ENCODE peak calls at places on chromosomes 12 and 14, in four cellular contexts. One of them, this sample, is unnamed.

GRCh38 chr12:48694038-48694437 is 12.0 kb upstream of the KANSL2 start:
- DNase-seq in breast epithelium: no peak
- DNase-seq in retinal pigment epithelial cell: no peak
- DNase-seq in thoracic aorta: no peak
- DNase-seq in this sample: no peak

GRCh38 chr12:7351177-7351576 is 47.3 kb downstream of the ACSM4 start:
- DNase-seq in breast epithelium: no peak
- DNase-seq in thoracic aorta: no peak
- DNase-seq in retinal pigment epithelial cell: no peak
- DNase-seq in this sample: no peak

GRCh38 chr14:34722723-34723545 is 8.5 kb upstream of the CFL2 start:
- DNase-seq in thoracic aorta: no peak
- DNase-seq in breast epithelium: no peak
- DNase-seq in retinal pigment epithelial cell: no peak
- DNase-seq in this sample: no peak

GRCh38 chr14:75123991-75124390 is 2.9 kb downstream of the NEK9 start:
- DNase-seq in breast epithelium: no peak
- DNase-seq in thoracic aorta: no peak
- DNase-seq in retinal pigment epithelial cell: peak
- DNase-seq in this sample: peak

GRCh38 chr14:59395672-59396071 is 69.5 kb downstream of the GPR135 start:
- DNase-seq in retinal pigment epithelial cell: no peak
- DNase-seq in thoracic aorta: no peak
- DNase-seq in breast epithelium: no peak
- DNase-seq in this sample: no peak

GRCh38 chr12:9365296-9365695 is 157.1 kb upstream of the PZP start:
- DNase-seq in thoracic aorta: no peak
- DNase-seq in breast epithelium: no peak
- DNase-seq in retinal pigment epithelial cell: no peak
- DNase-seq in this sample: peak

GRCh38 chr12:109937371-109937770 is 37.3 kb downstream of the TCHP start:
- DNase-seq in retinal pigment epithelial cell: no peak
- DNase-seq in breast epithelium: no peak
- DNase-seq in thoracic aorta: no peak
- DNase-seq in this sample: no peak

GRCh38 chr12:116958402-116959197 is 47.9 kb downstream of the FBXW8 start:
- DNase-seq in retinal pigment epithelial cell: no peak
- DNase-seq in breast epithelium: no peak
- DNase-seq in thoracic aorta: no peak
- DNase-seq in this sample: no peak

GRCh38 chr12:53221203-53222076 is 10.6 kb downstream of the RARG start:
- DNase-seq in thoracic aorta: no peak
- DNase-seq in retinal pigment epithelial cell: no peak
- DNase-seq in breast epithelium: peak
- DNase-seq in this sample: no peak

GRCh38 chr14:104086661-104087461 is 1.4 kb downstream of the ASPG start:
- DNase-seq in breast epithelium: no peak
- DNase-seq in thoracic aorta: no peak
- DNase-seq in retinal pigment epithelial cell: no peak
- DNase-seq in this sample: no peak

GRCh38 chr12:54143233-54143986 is 45.4 kb downstream of the SMUG1 start:
- DNase-seq in thoracic aorta: no peak
- DNase-seq in retinal pigment epithelial cell: no peak
- DNase-seq in breast epithelium: no peak
- DNase-seq in this sample: no peak

GRCh38 chr14:95675486-95675885 is 10.7 kb upstream of the TCL1B start:
- DNase-seq in retinal pigment epithelial cell: no peak
- DNase-seq in breast epithelium: no peak
- DNase-seq in thoracic aorta: no peak
- DNase-seq in this sample: no peak

GRCh38 chr14:98288825-98289224 is 983.2 kb downstream of the BCL11B start:
- DNase-seq in thoracic aorta: no peak
- DNase-seq in breast epithelium: no peak
- DNase-seq in retinal pigment epithelial cell: no peak
- DNase-seq in this sample: no peak

GRCh38 chr12:57011438-57012424 is 4.6 kb downstream of the TAC3 start:
- DNase-seq in retinal pigment epithelial cell: no peak
- DNase-seq in thoracic aorta: no peak
- DNase-seq in breast epithelium: no peak
- DNase-seq in this sample: no peak

GRCh38 chr12:11965258-11965910 is 105.4 kb upstream of the BCL2L14 start:
- DNase-seq in retinal pigment epithelial cell: no peak
- DNase-seq in breast epithelium: no peak
- DNase-seq in thoracic aorta: no peak
- DNase-seq in this sample: no peak

GRCh38 chr12:109763201-109763841 is 49.7 kb downstream of the FAM222A start:
- DNase-seq in thoracic aorta: no peak
- DNase-seq in retinal pigment epithelial cell: peak
- DNase-seq in breast epithelium: peak
- DNase-seq in this sample: no peak

GRCh38 chr12:82896979-82897378 is 210.3 kb downstream of the TMTC2 start:
- DNase-seq in thoracic aorta: no peak
- DNase-seq in breast epithelium: no peak
- DNase-seq in retinal pigment epithelial cell: no peak
- DNase-seq in this sample: peak

GRCh38 chr14:74483321-74483720 is 9.8 kb downstream of the NPC2 start:
- DNase-seq in retinal pigment epithelial cell: no peak
- DNase-seq in breast epithelium: no peak
- DNase-seq in thoracic aorta: no peak
- DNase-seq in this sample: no peak

GRCh38 chr14:64478634-64479250 is 13.4 kb downstream of the AKAP5 start:
- DNase-seq in breast epithelium: no peak
- DNase-seq in thoracic aorta: no peak
- DNase-seq in retinal pigment epithelial cell: no peak
- DNase-seq in this sample: peak

GRCh38 chr12:125690841-125691240 is 625.6 kb downstream of the AACS start:
- DNase-seq in retinal pigment epithelial cell: no peak
- DNase-seq in thoracic aorta: no peak
- DNase-seq in breast epithelium: no peak
- DNase-seq in this sample: no peak

GRCh38 chr14:78425782-78426181 is 255.6 kb downstream of the NRXN3 start:
- DNase-seq in thoracic aorta: no peak
- DNase-seq in breast epithelium: no peak
- DNase-seq in retinal pigment epithelial cell: no peak
- DNase-seq in this sample: no peak

GRCh38 chr12:40734283-40734682 is 42.0 kb downstream of the CNTN1 start:
- DNase-seq in retinal pigment epithelial cell: no peak
- DNase-seq in thoracic aorta: no peak
- DNase-seq in breast epithelium: no peak
- DNase-seq in this sample: no peak

GRCh38 chr12:6967548-6968100 is 2.8 kb downstream of the PHB2 start:
- DNase-seq in retinal pigment epithelial cell: no peak
- DNase-seq in thoracic aorta: no peak
- DNase-seq in breast epithelium: no peak
- DNase-seq in this sample: no peak

GRCh38 chr12:11664101-11664500 is 14.6 kb downstream of the ETV6 start:
- DNase-seq in thoracic aorta: no peak
- DNase-seq in retinal pigment epithelial cell: no peak
- DNase-seq in breast epithelium: no peak
- DNase-seq in this sample: no peak

GRCh38 chr12:51047655-51048540 is at the start of gene LETMD1:
- DNase-seq in breast epithelium: peak
- DNase-seq in retinal pigment epithelial cell: peak
- DNase-seq in thoracic aorta: peak
- DNase-seq in this sample: peak

GRCh38 chr14:36827861-36828260 is 166.2 kb downstream of the PAX9 start:
- DNase-seq in thoracic aorta: no peak
- DNase-seq in breast epithelium: no peak
- DNase-seq in retinal pigment epithelial cell: no peak
- DNase-seq in this sample: no peak

GRCh38 chr12:101697930-101698781 is 716 bp downstream of the CHPT1 start:
- DNase-seq in retinal pigment epithelial cell: no peak
- DNase-seq in breast epithelium: no peak
- DNase-seq in thoracic aorta: no peak
- DNase-seq in this sample: no peak

GRCh38 chr12:119603767-119604166 is 10.2 kb downstream of the TMEM233 start:
- DNase-seq in thoracic aorta: no peak
- DNase-seq in retinal pigment epithelial cell: no peak
- DNase-seq in breast epithelium: no peak
- DNase-seq in this sample: no peak

GRCh38 chr12:103560604-103561101 is 26.4 kb upstream of the STAB2 start:
- DNase-seq in breast epithelium: no peak
- DNase-seq in thoracic aorta: no peak
- DNase-seq in retinal pigment epithelial cell: peak
- DNase-seq in this sample: peak

GRCh38 chr12:132174015-132174660 is 29.9 kb downstream of the NOC4L start:
- DNase-seq in retinal pigment epithelial cell: no peak
- DNase-seq in breast epithelium: no peak
- DNase-seq in thoracic aorta: no peak
- DNase-seq in this sample: no peak

GRCh38 chr12:46982629-46983392 is 96.6 kb upstream of the PCED1B start:
- DNase-seq in thoracic aorta: no peak
- DNase-seq in retinal pigment epithelial cell: no peak
- DNase-seq in breast epithelium: no peak
- DNase-seq in this sample: no peak

GRCh38 chr12:49868952-49869815 is 26.3 kb upstream of the BCDIN3D start:
- DNase-seq in retinal pigment epithelial cell: peak
- DNase-seq in thoracic aorta: peak
- DNase-seq in breast epithelium: peak
- DNase-seq in this sample: peak

GRCh38 chr12:93127582-93128331 is 198.7 kb upstream of the EEA1 start:
- DNase-seq in breast epithelium: no peak
- DNase-seq in thoracic aorta: peak
- DNase-seq in retinal pigment epithelial cell: no peak
- DNase-seq in this sample: peak

GRCh38 chr12:69900720-69901131 is 75.7 kb downstream of the MYRFL start:
- DNase-seq in breast epithelium: peak
- DNase-seq in thoracic aorta: peak
- DNase-seq in retinal pigment epithelial cell: no peak
- DNase-seq in this sample: peak

GRCh38 chr12:69896653-69897381 is 71.8 kb downstream of the MYRFL start:
- DNase-seq in retinal pigment epithelial cell: no peak
- DNase-seq in thoracic aorta: no peak
- DNase-seq in breast epithelium: no peak
- DNase-seq in this sample: no peak

GRCh38 chr12:69898236-69898635 is 73.2 kb downstream of the MYRFL start:
- DNase-seq in breast epithelium: no peak
- DNase-seq in retinal pigment epithelial cell: no peak
- DNase-seq in thoracic aorta: no peak
- DNase-seq in this sample: peak

GRCh38 chr12:69894800-69895199 is 69.8 kb downstream of the MYRFL start:
- DNase-seq in retinal pigment epithelial cell: no peak
- DNase-seq in thoracic aorta: no peak
- DNase-seq in breast epithelium: no peak
- DNase-seq in this sample: no peak

DNA sequence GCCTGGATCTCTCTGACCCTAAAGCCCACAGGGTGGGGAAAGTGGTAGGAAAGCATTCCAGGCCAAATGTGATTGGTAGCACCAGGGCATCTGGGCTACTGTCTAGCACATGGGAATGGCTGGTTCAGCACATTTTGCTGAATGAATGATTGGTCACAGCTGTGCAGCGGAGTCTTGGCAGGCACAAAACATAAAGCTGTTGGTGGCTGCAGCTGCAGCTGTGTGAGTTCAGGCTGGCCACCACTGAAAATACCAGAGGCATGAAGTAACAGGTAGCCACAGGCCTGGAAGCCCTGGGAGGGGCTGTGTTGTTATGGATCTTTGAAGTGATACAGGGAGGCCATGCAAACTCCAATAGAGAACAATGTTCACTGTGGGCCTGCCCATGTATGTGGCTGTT is 72.7 kb downstream of the MYRFL start:
- DNase-seq in retinal pigment epithelial cell: peak
- DNase-seq in thoracic aorta: no peak
- DNase-seq in breast epithelium: no peak
- DNase-seq in this sample: peak
- TF ChIP-seq CTCF in retinal pigment epithelial cell: no peak
- TF ChIP-seq CTCF in thoracic aorta: no peak
- TF ChIP-seq CTCF in breast epithelium: no peak
- TF ChIP-seq CTCF in this sample: no peak

DNA sequence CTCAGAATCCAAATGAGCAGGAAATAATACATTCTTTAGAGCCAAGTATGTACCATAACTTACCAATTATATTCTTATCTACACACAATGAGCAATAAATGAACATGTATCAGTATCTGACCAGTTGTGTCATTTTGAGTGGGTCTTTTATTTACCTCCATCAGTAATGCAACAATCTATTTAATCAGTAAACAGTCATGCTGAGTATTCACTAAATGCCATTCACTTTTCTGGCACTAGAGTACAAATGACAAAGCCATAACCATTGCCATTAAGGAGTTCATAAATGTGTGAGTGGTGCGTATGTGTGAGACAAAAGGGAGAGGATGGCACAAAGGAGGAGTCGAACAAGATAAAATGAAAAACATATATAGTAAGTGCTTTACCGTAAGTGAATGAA is 1.5 kb upstream of the STRAP start:
- DNase-seq in breast epithelium: no peak
- DNase-seq in thoracic aorta: no peak
- DNase-seq in retinal pigment epithelial cell: no peak
- DNase-seq in this sample: no peak
- H3K4me3 ChIP-seq in breast epithelium: no peak
- H3K4me3 ChIP-seq in thoracic aorta: no peak
- H3K4me3 ChIP-seq in retinal pigment epithelial cell: no peak
- H3K4me3 ChIP-seq in this sample: no peak

GRCh38 chr14:70640938-70641547 is 673 bp upstream of the TTC9 start:
- DNase-seq in retinal pigment epithelial cell: no peak
- DNase-seq in breast epithelium: no peak
- DNase-seq in thoracic aorta: no peak
- DNase-seq in this sample: no peak
- TF ChIP-seq CTCF in retinal pigment epithelial cell: no peak
- TF ChIP-seq CTCF in breast epithelium: no peak
- TF ChIP-seq CTCF in thoracic aorta: no peak
- TF ChIP-seq CTCF in this sample: no peak

GRCh38 chr12:4225571-4225970 is 48.0 kb upstream of the CCND2 start:
- DNase-seq in thoracic aorta: no peak
- DNase-seq in retinal pigment epithelial cell: no peak
- DNase-seq in breast epithelium: no peak
- DNase-seq in this sample: no peak

GRCh38 chr12:4224211-4224878 is 49.2 kb upstream of the CCND2 start:
- DNase-seq in retinal pigment epithelial cell: no peak
- DNase-seq in breast epithelium: no peak
- DNase-seq in thoracic aorta: no peak
- DNase-seq in this sample: no peak

GRCh38 chr12:4227046-4227445 is 46.5 kb upstream of the CCND2 start:
- DNase-seq in retinal pigment epithelial cell: no peak
- DNase-seq in breast epithelium: no peak
- DNase-seq in thoracic aorta: no peak
- DNase-seq in this sample: no peak

GRCh38 chr12:4230526-4230925 is 43.0 kb upstream of the CCND2 start:
- DNase-seq in breast epithelium: no peak
- DNase-seq in retinal pigment epithelial cell: no peak
- DNase-seq in thoracic aorta: no peak
- DNase-seq in this sample: no peak

GRCh38 chr12:4228122-4228580 is 45.4 kb upstream of the CCND2 start:
- DNase-seq in thoracic aorta: no peak
- DNase-seq in retinal pigment epithelial cell: no peak
- DNase-seq in breast epithelium: no peak
- DNase-seq in this sample: no peak
- H3K4me3 ChIP-seq in thoracic aorta: no peak
- H3K4me3 ChIP-seq in retinal pigment epithelial cell: no peak
- H3K4me3 ChIP-seq in breast epithelium: no peak
- H3K4me3 ChIP-seq in this sample: no peak

This sample was measured in astrocyte of the cerebellum.